ENCODE peak calls at places on chromosomes 3 and 15, in five cellular contexts. T, Z, D, O and L are unnamed samples.

GRCh38 chr3:66463054-66463631 is 37.7 kb downstream of the LRIG1 start:
- DNase-seq in T (no peak), Z (no peak), D (no peak), O (no peak), L (no peak)

GRCh38 chr15:101124731-101125558 is 126.9 kb downstream of the CHSY1 start:
- DNase-seq in T (peak; percentile 94), Z (no peak), D (no peak), O (no peak), L (no peak)

GRCh38 chr3:149247929-149248691 is 26.5 kb upstream of the CP start:
- DNase-seq in T (no peak), Z (no peak), D (no peak), O (no peak), L (no peak)

GRCh38 chr3:124787490-124788195 is 57.4 kb downstream of the UMPS start:
- DNase-seq in T (no peak), Z (no peak), D (no peak), O (no peak), L (no peak)

GRCh38 chr3:108338901-108339545 is 42.7 kb downstream of the HHLA2 start:
- DNase-seq in T (no peak), Z (no peak), D (no peak), O (no peak), L (no peak)

GRCh38 chr3:52843881-52844280 is 9.1 kb upstream of the MUSTN1 start:
- DNase-seq in T (no peak), Z (no peak), D (no peak), O (no peak), L (no peak)

GRCh38 chr3:115518100-115518852 is 105.0 kb upstream of the GAP43 start:
- DNase-seq in T (peak; percentile 35), Z (peak; percentile 62), D (peak; percentile 74), O (no peak), L (no peak)

GRCh38 chr3:154105218-154105975 is 15.8 kb upstream of the ARHGEF26 start:
- DNase-seq in T (no peak), Z (peak; percentile 82), D (no peak), O (no peak), L (no peak)

GRCh38 chr3:108006077-108006675 is 84.7 kb downstream of the CD47 start:
- DNase-seq in T (no peak), Z (peak; percentile 51), D (no peak), O (no peak), L (no peak)

GRCh38 chr15:95990833-95991232 is 339.7 kb upstream of the NR2F2 start:
- DNase-seq in T (no peak), Z (no peak), D (no peak), O (no peak), L (no peak)

GRCh38 chr3:136929984-136930671 is 27.7 kb upstream of the IL20RB start:
- DNase-seq in T (no peak), Z (peak; percentile 55), D (no peak), O (no peak), L (no peak)

GRCh38 chr3:58341376-58341775 is 8.7 kb downstream of the PXK start:
- DNase-seq in T (no peak), Z (no peak), D (no peak), O (no peak), L (no peak)

GRCh38 chr3:158727499-158728377 is 4.5 kb downstream of the RARRES1 start:
- DNase-seq in T (no peak), Z (peak; percentile 37), D (peak; percentile 71), O (peak; percentile 49), L (peak; percentile 57)

GRCh38 chr15:40334941-40335795 is 5.6 kb downstream of the CCDC9B start:
- DNase-seq in T (no peak), Z (no peak), D (no peak), O (no peak), L (no peak)
- TF ChIP-seq CTCF in T (no peak), Z (no peak), D (no peak), O (no peak), L (no peak)

GRCh38 chr15:87489902-87490301 is 766.6 kb downstream of the NTRK3 start:
- DNase-seq in T (no peak), Z (no peak), D (peak; percentile 13), O (no peak), L (no peak)

GRCh38 chr15:87496109-87496508 is 760.4 kb downstream of the NTRK3 start:
- DNase-seq in T (no peak), Z (no peak), D (no peak), O (no peak), L (no peak)

GRCh38 chr15:87492321-87492720 is 764.2 kb downstream of the NTRK3 start:
- DNase-seq in T (no peak), Z (no peak), D (no peak), O (no peak), L (no peak)

GRCh38 chr15:87496795-87497194 is 759.7 kb downstream of the NTRK3 start:
- DNase-seq in T (no peak), Z (no peak), D (no peak), O (no peak), L (no peak)

DNA sequence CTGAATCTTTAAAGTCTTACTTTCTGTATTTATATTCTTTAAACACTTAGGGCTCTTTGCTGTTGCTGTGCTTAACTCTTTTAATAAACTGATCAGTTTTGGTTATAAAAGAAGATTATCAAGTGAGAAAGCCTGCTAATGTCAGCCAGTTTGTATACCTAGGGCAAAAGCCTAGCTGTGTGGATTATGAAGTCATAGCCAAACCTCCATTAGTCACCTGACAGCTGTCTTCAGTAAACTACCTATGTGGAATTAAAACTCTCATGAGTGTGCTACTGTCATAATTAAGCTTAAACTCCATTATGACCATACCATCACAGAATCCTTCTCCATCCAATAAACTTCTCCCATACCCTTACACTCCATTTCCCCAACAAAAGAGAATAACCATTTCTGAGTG is 762.7 kb downstream of the NTRK3 start:
- DNase-seq in T (no peak), Z (no peak), D (no peak), O (no peak), L (no peak)
- TF ChIP-seq CTCF in T (no peak), Z (no peak), D (no peak), O (no peak), L (no peak)

DNA sequence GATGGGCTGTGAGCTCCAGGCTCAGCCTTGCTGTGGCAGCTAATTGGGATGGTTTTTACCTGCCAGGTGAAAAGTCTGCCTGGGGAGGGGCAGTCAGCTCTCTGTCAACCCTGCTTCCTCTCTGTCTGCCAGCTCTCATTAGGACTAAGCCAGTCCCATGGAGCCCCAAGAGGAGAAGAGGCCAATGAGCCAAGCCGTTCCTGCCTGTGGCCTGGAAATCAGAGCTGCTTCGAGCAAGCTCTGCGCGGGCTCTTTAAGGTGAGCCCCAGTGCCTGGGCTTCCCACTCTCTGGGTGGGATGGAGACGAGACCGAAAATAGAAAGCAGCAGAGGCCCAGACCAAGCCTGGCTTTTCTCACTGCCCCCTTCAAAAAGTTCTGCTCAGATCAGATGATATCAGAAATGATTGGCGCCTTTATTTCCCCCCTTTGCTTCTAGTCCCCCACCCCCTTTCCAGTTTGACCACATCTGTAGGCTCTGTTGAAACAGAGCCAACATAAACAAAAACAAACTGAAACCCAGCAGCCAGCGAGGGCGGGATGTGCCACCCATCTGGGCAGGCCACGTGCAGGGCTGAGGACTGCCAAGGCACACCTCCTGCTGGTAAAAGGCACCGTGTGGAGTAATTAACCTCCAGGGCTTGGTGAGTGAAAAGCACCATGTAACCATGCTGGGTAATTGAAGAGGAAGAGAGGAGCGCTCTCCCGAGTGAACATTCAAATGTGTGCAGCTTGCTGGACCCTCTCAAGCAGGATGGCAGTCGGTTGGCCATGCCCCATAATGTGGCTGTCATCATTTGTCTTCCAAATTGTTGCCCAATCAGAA is 471.0 kb upstream of the PROK2 start:
- DNase-seq in T (no peak), Z (peak; percentile 48), D (no peak), O (peak; percentile 10), L (no peak)
- TF ChIP-seq CTCF in T (no peak), Z (no peak), D (no peak), O (no peak), L (no peak)

GRCh38 chr3:170052398-170052797 is 14.6 kb downstream of the GPR160 start:
- DNase-seq in T (no peak), Z (no peak), D (no peak), O (no peak), L (no peak)

GRCh38 chr3:170055209-170055608 is 17.4 kb downstream of the GPR160 start:
- DNase-seq in T (no peak), Z (no peak), D (no peak), O (no peak), L (no peak)

GRCh38 chr3:170057550-170057949 is 19.8 kb downstream of the GPR160 start:
- DNase-seq in T (no peak), Z (peak; percentile 67), D (no peak), O (no peak), L (no peak)

GRCh38 chr3:170056710-170057454 is 19.1 kb downstream of the GPR160 start:
- DNase-seq in T (no peak), Z (no peak), D (no peak), O (no peak), L (no peak)

DNA sequence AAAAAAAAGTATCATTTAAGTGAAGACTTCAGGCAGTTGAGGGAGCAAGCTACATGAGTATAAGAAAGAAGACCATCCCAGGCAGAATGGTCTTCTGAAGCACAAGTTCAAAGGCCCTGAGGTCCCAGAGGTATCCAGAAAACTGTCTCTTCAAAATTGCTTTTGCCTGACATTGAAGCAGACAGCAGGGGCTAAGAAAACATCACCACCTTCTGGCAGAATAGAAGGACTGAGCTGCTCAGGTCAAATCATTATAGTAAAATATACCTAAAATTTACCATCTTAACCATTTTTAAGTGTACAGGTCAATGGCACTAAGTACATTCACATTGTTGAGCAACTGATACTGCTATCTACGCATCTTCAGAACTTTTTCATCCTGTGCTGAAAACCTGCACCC is 16.4 kb downstream of the GPR160 start:
- DNase-seq in T (no peak), Z (no peak), D (no peak), O (no peak), L (no peak)
- TF ChIP-seq CTCF in T (peak; percentile 17), Z (peak; percentile 25), D (peak; percentile 19), O (peak; percentile 21), L (peak; percentile 19)

DNA sequence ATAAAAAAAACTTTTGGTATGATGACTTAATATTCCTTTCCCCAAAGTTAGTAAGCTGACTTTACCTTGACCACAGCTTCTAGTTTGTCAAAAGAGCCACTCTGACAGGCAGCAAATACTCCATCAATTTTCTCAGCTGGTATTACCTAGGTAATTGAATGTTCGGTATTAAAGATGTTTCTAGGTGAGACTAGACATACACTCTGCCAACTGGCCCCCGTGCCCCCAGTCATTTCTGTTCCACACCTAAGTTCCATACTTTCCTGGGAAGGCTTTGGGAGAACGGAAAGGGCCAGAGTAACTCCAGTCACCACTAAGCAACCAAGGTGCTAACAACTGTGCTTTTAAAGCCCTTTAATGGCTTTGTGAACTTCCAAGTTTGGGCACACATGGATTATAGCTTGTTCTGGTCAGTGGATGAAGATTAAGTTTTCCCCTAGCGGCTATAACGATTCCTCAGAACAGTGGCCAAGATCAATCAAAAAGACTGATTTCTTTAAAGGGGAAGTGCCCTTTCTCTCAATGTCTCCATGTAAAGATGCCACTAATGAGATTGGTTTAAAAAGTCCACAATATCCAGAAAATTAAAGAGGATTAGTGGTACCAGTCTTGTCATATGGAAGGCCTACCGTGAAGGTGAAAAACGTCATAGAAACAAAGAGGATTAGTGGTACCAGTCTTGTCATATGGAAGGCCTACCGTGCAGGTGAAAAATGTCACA is 7.0 kb downstream of the EIF4A2 start:
- DNase-seq in T (no peak), Z (no peak), D (no peak), O (no peak), L (no peak)
- TF ChIP-seq CTCF in T (peak; percentile 16), Z (no peak), D (no peak), O (no peak), L (no peak)